ENCODE peak calls at places on chromosome 15, in nine cellular contexts. S is fibroblast of mammary gland; Y is neural progenitor cell; L is epithelial cell of esophagus; V is NB4; X is GM23338; P is K562; U is choroid plexus epithelial cell; G is CD8-positive, alpha-beta memory T cell. A is an unnamed sample.

GRCh38 chr15:63019539-63020109 is 22.9 kb upstream of the TPM1 start:
- DNase-seq in S (peak), Y (peak), L (peak), V (no peak), X (peak), P (no peak), U (peak), G (no peak), A (peak)

GRCh38 chr15:38961886-38962285 is 397.3 kb upstream of the RASGRP1 start:
- DNase-seq in S (peak), Y (no peak), L (no peak), V (no peak), X (no peak), P (no peak), U (peak), G (no peak), A (peak)

GRCh38 chr15:75063338-75063737 is 39.9 kb downstream of the PPCDC start:
- DNase-seq in S (peak), Y (no peak), L (no peak), V (no peak), X (no peak), P (no peak), U (peak), G (no peak), A (peak)

GRCh38 chr15:74402873-74403589 is 30.7 kb downstream of the SEMA7A start:
- DNase-seq in S (no peak), Y (no peak), L (no peak), V (peak), X (no peak), P (no peak), U (no peak), G (peak), A (no peak)

GRCh38 chr15:60673918-60674558 is 195.1 kb upstream of the ICE2 start:
- DNase-seq in S (peak), Y (no peak), L (peak), V (peak), X (no peak), P (peak), U (peak), G (no peak), A (peak)

GRCh38 chr15:94040523-94041248 is 190.7 kb upstream of the MCTP2 start:
- DNase-seq in S (peak), Y (no peak), L (no peak), V (no peak), X (no peak), P (no peak), U (no peak), G (no peak), A (no peak)

GRCh38 chr15:62183130-62183529 is 18.0 kb upstream of the C2CD4B start:
- DNase-seq in S (no peak), Y (no peak), L (no peak), V (no peak), X (no peak), P (no peak), U (no peak), G (no peak), A (no peak)

GRCh38 chr15:26376243-26376642 is 396.6 kb downstream of the GABRB3 start:
- DNase-seq in S (peak), Y (no peak), L (no peak), V (no peak), X (no peak), P (no peak), U (no peak), G (no peak), A (no peak)

GRCh38 chr15:69885182-69886041 is 212.3 kb downstream of the TLE3 start:
- DNase-seq in S (no peak), Y (peak), L (no peak), V (no peak), X (no peak), P (no peak), U (peak), G (no peak), A (no peak)

GRCh38 chr15:85667491-85668424 is 127.0 kb downstream of the KLHL25 start:
- DNase-seq in S (peak), Y (no peak), L (peak), V (peak), X (no peak), P (no peak), U (peak), G (peak), A (peak)

GRCh38 chr15:38038659-38039442 is 104.4 kb downstream of the TMCO5A start:
- DNase-seq in S (peak), Y (no peak), L (peak), V (no peak), X (no peak), P (no peak), U (peak), G (no peak), A (peak)

GRCh38 chr15:88932271-88932874 is 19.2 kb upstream of the MFGE8 start:
- DNase-seq in S (peak), Y (no peak), L (peak), V (no peak), X (no peak), P (no peak), U (no peak), G (no peak), A (no peak)

DNA sequence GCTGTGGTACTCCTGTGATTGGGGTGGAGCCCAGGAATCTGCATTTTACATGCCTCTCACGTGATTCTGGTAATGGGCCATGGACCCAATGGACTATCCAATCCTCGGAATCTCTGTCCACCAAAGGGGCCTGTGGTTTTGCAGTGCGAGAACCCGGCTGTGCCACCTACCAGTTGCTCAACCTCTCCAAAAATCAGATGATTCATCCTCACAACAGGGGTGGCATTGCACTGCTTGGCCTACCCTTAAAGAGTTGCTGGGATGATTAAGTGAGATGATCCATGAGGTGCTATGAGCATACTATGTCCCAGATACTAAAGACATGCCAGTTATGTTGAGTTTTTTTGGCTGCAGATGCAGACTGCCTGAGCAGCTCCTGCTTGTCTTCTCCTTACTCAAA is 5.1 kb downstream of the ANP32A start:
- DNase-seq in S (peak), Y (no peak), L (peak), V (peak), X (no peak), P (no peak), U (peak), G (no peak), A (no peak)
- H3K4me3 ChIP-seq in S (no peak), Y (no peak), L (no peak), V (peak), X (no peak), P (no peak), U (no peak), G (no peak), A (no peak)

DNA sequence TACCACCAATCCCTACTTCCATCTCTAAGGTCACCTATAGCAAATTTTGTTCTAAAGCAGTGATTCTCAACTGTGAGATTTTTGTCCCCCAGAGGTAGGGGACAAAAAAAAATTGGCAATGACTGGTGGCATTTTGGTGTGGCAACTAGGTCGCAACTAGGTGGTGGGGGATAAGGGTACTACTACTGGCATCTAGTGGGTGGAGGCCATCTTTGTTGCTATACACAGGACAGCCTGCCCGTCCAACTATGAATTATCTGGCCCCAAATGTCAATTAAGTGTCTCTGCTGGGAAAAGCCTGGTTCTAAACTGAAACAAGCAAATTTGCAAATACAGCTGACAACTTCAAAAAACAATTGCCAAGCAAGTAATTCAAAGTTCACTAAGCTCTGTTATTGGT is 1.4 kb downstream of the MTMR10 start:
- DNase-seq in S (peak), Y (no peak), L (no peak), V (peak), X (no peak), P (no peak), U (no peak), G (no peak), A (no peak)
- H3K4me3 ChIP-seq in S (peak), Y (peak), L (peak), V (peak), X (peak), P (peak), U (peak), G (peak), A (peak)

GRCh38 chr15:65460948-65461347 is 38.2 kb upstream of the IGDCC4 start:
- DNase-seq in S (peak), Y (no peak), L (peak), V (no peak), X (no peak), P (no peak), U (peak), G (no peak), A (peak)
- H3K4me3 ChIP-seq in S (no peak), Y (no peak), L (no peak), V (no peak), X (no peak), P (no peak), U (no peak), G (no peak), A (no peak)

DNA sequence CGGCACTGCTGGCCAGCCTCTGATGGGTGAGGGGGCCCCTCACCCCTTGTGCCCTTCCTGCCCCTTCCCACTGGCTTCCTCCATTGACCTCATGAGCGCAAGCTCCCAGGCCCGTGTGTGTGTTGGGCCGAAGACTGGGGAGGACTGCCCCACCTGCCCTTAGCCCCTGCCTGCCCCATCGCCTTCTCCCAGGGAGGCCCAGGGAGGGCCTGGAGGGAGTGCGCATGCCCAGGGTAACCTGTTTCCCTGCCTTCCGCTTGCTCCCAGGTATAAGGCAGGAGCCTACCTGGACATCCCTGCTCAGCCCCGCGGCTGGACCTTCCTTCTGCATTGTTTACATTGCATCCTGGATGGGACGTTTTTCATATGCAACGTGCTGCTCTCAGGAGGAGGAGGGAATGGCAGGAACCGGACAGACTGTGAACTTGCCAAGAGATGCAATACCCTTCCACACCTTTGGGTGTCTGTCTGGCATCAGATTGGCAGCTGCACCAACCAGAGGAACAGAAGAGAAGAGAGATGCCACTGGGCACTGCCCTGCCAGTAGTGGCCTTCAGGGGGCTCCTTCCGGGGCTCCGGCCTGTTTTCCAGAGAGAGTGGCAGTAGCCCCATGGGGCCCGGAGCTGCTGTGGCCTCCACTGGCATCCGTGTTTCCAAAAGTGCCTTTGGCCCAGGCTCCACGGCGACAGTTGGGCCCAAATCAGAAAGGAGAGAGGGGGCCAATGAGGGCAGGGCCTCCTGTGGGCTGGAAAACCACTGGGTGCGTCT is 8.8 kb downstream of the DLL4 start:
- DNase-seq in S (no peak), Y (no peak), L (peak), V (no peak), X (peak), P (no peak), U (no peak), G (no peak), A (no peak)
- H3K4me3 ChIP-seq in S (no peak), Y (no peak), L (no peak), V (no peak), X (no peak), P (no peak), U (no peak), G (no peak), A (no peak)

GRCh38 chr15:57500256-57500655 is 91.4 kb upstream of the MYZAP start:
- DNase-seq in S (no peak), Y (no peak), L (no peak), V (no peak), X (no peak), P (no peak), U (no peak), G (no peak), A (no peak)
- H3K4me3 ChIP-seq in S (no peak), Y (no peak), L (no peak), V (no peak), X (no peak), P (no peak), U (no peak), G (no peak), A (no peak)

GRCh38 chr15:52558196-52558595 is 10.6 kb downstream of the ARPP19 start:
- DNase-seq in S (peak), Y (no peak), L (peak), V (peak), X (no peak), P (peak), U (peak), G (peak), A (peak)

GRCh38 chr15:52559583-52559982 is 9.2 kb downstream of the ARPP19 start:
- DNase-seq in S (peak), Y (no peak), L (peak), V (no peak), X (no peak), P (peak), U (peak), G (no peak), A (peak)

GRCh38 chr15:52557242-52557641 is 11.6 kb downstream of the ARPP19 start:
- DNase-seq in S (no peak), Y (no peak), L (no peak), V (no peak), X (no peak), P (no peak), U (peak), G (no peak), A (peak)

GRCh38 chr15:52556524-52556923 is 12.3 kb downstream of the ARPP19 start:
- DNase-seq in S (no peak), Y (no peak), L (no peak), V (no peak), X (no peak), P (no peak), U (no peak), G (no peak), A (no peak)

GRCh38 chr15:52559022-52559421 is 9.8 kb downstream of the ARPP19 start:
- DNase-seq in S (no peak), Y (no peak), L (no peak), V (no peak), X (no peak), P (no peak), U (no peak), G (no peak), A (no peak)
- H3K4me3 ChIP-seq in S (no peak), Y (no peak), L (no peak), V (no peak), X (no peak), P (no peak), U (no peak), G (no peak), A (no peak)

DNA sequence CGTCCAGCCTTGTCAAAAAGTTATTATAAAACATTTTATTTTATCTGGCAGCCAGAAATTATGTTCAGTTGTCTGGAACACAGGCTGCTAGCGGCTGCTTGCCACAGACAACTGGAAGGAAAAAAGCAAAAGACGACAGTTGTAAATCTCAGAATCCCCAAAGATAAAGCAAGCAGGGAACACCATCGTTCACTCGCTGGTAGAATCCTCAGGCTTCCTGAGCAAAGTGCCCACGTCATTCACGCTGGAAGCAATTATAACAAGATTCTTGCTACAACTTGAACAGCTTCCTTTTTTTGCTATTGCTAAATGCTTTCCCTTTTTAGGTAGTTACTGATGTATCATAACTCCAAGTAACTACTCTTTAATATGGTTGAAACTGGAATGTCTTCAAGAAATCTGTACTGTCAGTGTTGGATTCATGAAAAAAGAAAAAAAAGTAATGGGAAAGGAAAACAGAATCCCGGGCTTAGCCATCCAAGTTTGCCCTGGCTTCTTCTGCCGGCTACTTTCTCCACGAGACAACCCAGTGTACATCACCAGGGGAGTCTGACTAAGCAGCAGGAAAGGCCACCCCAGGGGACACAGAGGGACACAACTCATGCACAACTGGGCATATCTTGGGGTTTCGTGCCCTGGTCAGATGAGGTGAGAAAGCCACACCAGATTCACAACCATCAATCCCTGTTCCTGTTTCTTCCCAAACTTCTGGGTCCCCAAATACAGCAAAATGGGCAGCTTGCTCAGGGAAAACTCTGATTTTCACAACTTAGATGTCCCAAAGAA is 33.4 kb downstream of the ADAMTS17 start:
- DNase-seq in S (peak), Y (no peak), L (peak), V (peak), X (no peak), P (no peak), U (no peak), G (no peak), A (no peak)
- H3K4me3 ChIP-seq in S (no peak), Y (no peak), L (no peak), V (no peak), X (no peak), P (no peak), U (no peak), G (no peak), A (no peak)

DNA sequence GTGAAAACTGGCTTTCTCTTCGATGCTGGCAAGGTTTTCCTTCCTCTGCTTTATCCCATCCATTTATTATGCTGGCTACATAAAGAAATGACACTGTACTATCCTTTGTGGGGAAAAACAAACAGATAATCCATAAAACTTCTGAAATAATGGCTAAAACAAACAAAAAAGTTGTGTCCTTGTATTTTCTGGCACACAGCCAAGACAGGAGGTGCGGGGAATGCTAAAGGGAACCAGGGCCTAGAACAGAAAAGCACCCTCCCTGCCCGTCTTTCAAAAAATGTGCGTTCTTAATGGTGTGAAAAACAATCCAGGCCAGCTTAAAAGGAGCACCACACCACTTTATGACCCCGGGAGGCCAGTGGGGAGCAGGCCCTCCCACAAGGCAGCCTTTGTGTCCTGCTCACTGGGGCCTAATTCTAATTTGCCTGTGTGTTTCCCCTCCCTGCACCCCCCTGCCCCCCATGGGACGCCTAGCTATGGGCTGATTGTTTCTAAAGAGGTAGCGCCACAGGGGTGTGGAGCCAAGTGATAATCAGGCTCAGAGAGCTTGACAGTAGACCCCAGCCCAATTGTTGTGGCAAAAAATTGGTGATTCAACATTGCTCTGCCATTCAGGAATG is 181.3 kb downstream of the GREM1 start:
- DNase-seq in S (no peak), Y (peak), L (no peak), V (no peak), X (peak), P (no peak), U (peak), G (no peak), A (no peak)
- H3K4me3 ChIP-seq in S (no peak), Y (peak), L (no peak), V (no peak), X (peak), P (no peak), U (no peak), G (no peak), A (no peak)

A was measured in fibroblast of lung.